ENCODE peak calls at places on chromosomes 2 and 18, in five cellular contexts. One of them, this sample, is unnamed.

GRCh38 chr18:47919916-47920315 is 10.5 kb downstream of the SMAD2 start:
- DNase-seq in hepatocyte: no peak
- DNase-seq in cardiac muscle cell: no peak
- DNase-seq in small intestine: no peak
- DNase-seq in aorta: no peak
- DNase-seq in this sample: no peak

GRCh38 chr2:98280376-98281102 is 65.7 kb upstream of the CNGA3 start:
- DNase-seq in hepatocyte: peak; percentile 71
- DNase-seq in cardiac muscle cell: no peak
- DNase-seq in small intestine: peak; percentile 90
- DNase-seq in aorta: no peak
- DNase-seq in this sample: no peak

GRCh38 chr2:209960676-209961630 is 41.5 kb upstream of the RPE start:
- DNase-seq in hepatocyte: peak; percentile 83
- DNase-seq in cardiac muscle cell: peak; percentile 79
- DNase-seq in small intestine: peak; percentile 50
- DNase-seq in aorta: no peak
- DNase-seq in this sample: no peak

GRCh38 chr2:61177727-61178549 is 15.9 kb downstream of the C2orf74 start:
- DNase-seq in hepatocyte: no peak
- DNase-seq in cardiac muscle cell: no peak
- DNase-seq in small intestine: peak; percentile 46
- DNase-seq in aorta: peak; percentile 62
- DNase-seq in this sample: peak; percentile 48

GRCh38 chr2:206850369-206850768 is 85.0 kb downstream of the FASTKD2 start:
- DNase-seq in hepatocyte: no peak
- DNase-seq in cardiac muscle cell: no peak
- DNase-seq in small intestine: no peak
- DNase-seq in aorta: no peak
- DNase-seq in this sample: no peak

GRCh38 chr18:58315739-58316215 is 271.8 kb downstream of the NEDD4L start:
- DNase-seq in hepatocyte: no peak
- DNase-seq in cardiac muscle cell: no peak
- DNase-seq in small intestine: peak; percentile 81
- DNase-seq in aorta: no peak
- DNase-seq in this sample: no peak

GRCh38 chr2:174259981-174260380 is 11.6 kb upstream of the OLA1 start:
- DNase-seq in hepatocyte: peak; percentile 27
- DNase-seq in cardiac muscle cell: no peak
- DNase-seq in small intestine: peak; percentile 36
- DNase-seq in aorta: no peak
- DNase-seq in this sample: no peak

GRCh38 chr2:114294814-114295213 is 147.6 kb upstream of the DPP10 start:
- DNase-seq in hepatocyte: no peak
- DNase-seq in cardiac muscle cell: peak; percentile 12
- DNase-seq in small intestine: no peak
- DNase-seq in aorta: no peak
- DNase-seq in this sample: no peak

GRCh38 chr2:236919209-236919608 is 166.5 kb upstream of the COPS8 start:
- DNase-seq in hepatocyte: no peak
- DNase-seq in cardiac muscle cell: no peak
- DNase-seq in small intestine: no peak
- DNase-seq in aorta: no peak
- DNase-seq in this sample: no peak

GRCh38 chr2:1830936-1831616 is 86.8 kb upstream of the PXDN start:
- DNase-seq in hepatocyte: peak; percentile 37
- DNase-seq in cardiac muscle cell: no peak
- DNase-seq in small intestine: no peak
- DNase-seq in aorta: no peak
- DNase-seq in this sample: no peak

GRCh38 chr2:197261808-197262226 is 48.8 kb downstream of the ANKRD44 start:
- DNase-seq in hepatocyte: no peak
- DNase-seq in cardiac muscle cell: no peak
- DNase-seq in small intestine: peak; percentile 11
- DNase-seq in aorta: no peak
- DNase-seq in this sample: no peak

GRCh38 chr2:119485336-119486110 is 38.8 kb downstream of the SCTR start:
- DNase-seq in hepatocyte: peak; percentile 6
- DNase-seq in cardiac muscle cell: no peak
- DNase-seq in small intestine: no peak
- DNase-seq in aorta: no peak
- DNase-seq in this sample: no peak

GRCh38 chr2:225041210-225041870 is 928 bp downstream of the DOCK10 start:
- DNase-seq in hepatocyte: no peak
- DNase-seq in cardiac muscle cell: no peak
- DNase-seq in small intestine: peak; percentile 30
- DNase-seq in aorta: peak; percentile 62
- DNase-seq in this sample: peak; percentile 77

GRCh38 chr2:17306706-17307105 is 211.5 kb downstream of the RAD51AP2 start:
- DNase-seq in hepatocyte: no peak
- DNase-seq in cardiac muscle cell: no peak
- DNase-seq in small intestine: no peak
- DNase-seq in aorta: no peak
- DNase-seq in this sample: no peak

GRCh38 chr2:110869472-110870446 is 137.4 kb downstream of the ACOXL start:
- DNase-seq in hepatocyte: no peak
- DNase-seq in cardiac muscle cell: peak; percentile 22
- DNase-seq in small intestine: no peak
- DNase-seq in aorta: no peak
- DNase-seq in this sample: no peak

GRCh38 chr2:160910681-160911080 is 249.5 kb upstream of the TANK start:
- DNase-seq in hepatocyte: peak; percentile 10
- DNase-seq in cardiac muscle cell: no peak
- DNase-seq in small intestine: no peak
- DNase-seq in aorta: no peak
- DNase-seq in this sample: no peak

GRCh38 chr2:39381653-39382052 is 55.4 kb downstream of the MAP4K3 start:
- DNase-seq in hepatocyte: no peak
- DNase-seq in cardiac muscle cell: no peak
- DNase-seq in small intestine: peak; percentile 57
- DNase-seq in aorta: no peak
- DNase-seq in this sample: no peak

GRCh38 chr2:164514491-164514890 is 106.8 kb downstream of the GRB14 start:
- DNase-seq in hepatocyte: peak; percentile 57
- DNase-seq in cardiac muscle cell: no peak
- DNase-seq in small intestine: no peak
- DNase-seq in aorta: no peak
- DNase-seq in this sample: no peak

GRCh38 chr2:231877533-231878456 is 48.4 kb downstream of the NPPC start:
- DNase-seq in hepatocyte: no peak
- DNase-seq in cardiac muscle cell: peak; percentile 6
- DNase-seq in small intestine: no peak
- DNase-seq in aorta: no peak
- DNase-seq in this sample: no peak

GRCh38 chr2:178777577-178777976 is 29.6 kb downstream of the TTN start:
- DNase-seq in hepatocyte: no peak
- DNase-seq in cardiac muscle cell: no peak
- DNase-seq in small intestine: no peak
- DNase-seq in aorta: no peak
- DNase-seq in this sample: no peak

GRCh38 chr18:42758851-42759250 is 356.6 kb downstream of the RIT2 start:
- DNase-seq in hepatocyte: no peak
- DNase-seq in cardiac muscle cell: no peak
- DNase-seq in small intestine: no peak
- DNase-seq in aorta: no peak
- DNase-seq in this sample: no peak

GRCh38 chr2:61784643-61785042 is 69.2 kb downstream of the FAM161A start:
- DNase-seq in hepatocyte: no peak
- DNase-seq in cardiac muscle cell: no peak
- DNase-seq in small intestine: no peak
- DNase-seq in aorta: no peak
- DNase-seq in this sample: no peak

GRCh38 chr2:96881349-96882195 is 11.7 kb upstream of the SEMA4C start:
- DNase-seq in hepatocyte: no peak
- DNase-seq in cardiac muscle cell: no peak
- DNase-seq in small intestine: no peak
- DNase-seq in aorta: no peak
- DNase-seq in this sample: no peak

GRCh38 chr2:132605236-132606180 is 64.5 kb downstream of the LYPD1 start:
- DNase-seq in hepatocyte: no peak
- DNase-seq in cardiac muscle cell: no peak
- DNase-seq in small intestine: no peak
- DNase-seq in aorta: no peak
- DNase-seq in this sample: no peak

GRCh38 chr2:42663828-42664227 is 95.4 kb downstream of the MTA3 start:
- DNase-seq in hepatocyte: no peak
- DNase-seq in cardiac muscle cell: no peak
- DNase-seq in small intestine: no peak
- DNase-seq in aorta: no peak
- DNase-seq in this sample: no peak

GRCh38 chr18:55502346-55502710 is 85.7 kb downstream of the TCF4 start:
- DNase-seq in hepatocyte: no peak
- DNase-seq in cardiac muscle cell: no peak
- DNase-seq in small intestine: no peak
- DNase-seq in aorta: no peak
- DNase-seq in this sample: no peak
- H3K27ac ChIP-seq in hepatocyte: no peak overlapping the region
- H3K27ac ChIP-seq in cardiac muscle cell: no peak overlapping the region
- H3K27ac ChIP-seq in small intestine: no peak overlapping the region
- H3K27ac ChIP-seq in aorta: no peak overlapping the region
- H3K27ac ChIP-seq in this sample: no peak overlapping the region

GRCh38 chr2:218394298-218395089 is 5.2 kb upstream of the CTDSP1 start:
- DNase-seq in hepatocyte: peak; percentile 22
- DNase-seq in cardiac muscle cell: no peak
- DNase-seq in small intestine: no peak
- DNase-seq in aorta: peak; percentile 61
- DNase-seq in this sample: no peak

GRCh38 chr2:218395456-218395825 is 4.2 kb upstream of the CTDSP1 start:
- DNase-seq in hepatocyte: no peak
- DNase-seq in cardiac muscle cell: no peak
- DNase-seq in small intestine: peak; percentile 25
- DNase-seq in aorta: peak; percentile 50
- DNase-seq in this sample: no peak

GRCh38 chr2:218395826-218396687 is 3.6 kb upstream of the CTDSP1 start:
- DNase-seq in hepatocyte: peak; percentile 98
- DNase-seq in cardiac muscle cell: peak; percentile 97
- DNase-seq in small intestine: peak; percentile 96
- DNase-seq in aorta: peak; percentile 97
- DNase-seq in this sample: peak; percentile 94

GRCh38 chr2:218393750-218394290 is 5.8 kb upstream of the CTDSP1 start:
- DNase-seq in hepatocyte: peak; percentile 2
- DNase-seq in cardiac muscle cell: no peak
- DNase-seq in small intestine: no peak
- DNase-seq in aorta: peak; percentile 63
- DNase-seq in this sample: no peak

DNA sequence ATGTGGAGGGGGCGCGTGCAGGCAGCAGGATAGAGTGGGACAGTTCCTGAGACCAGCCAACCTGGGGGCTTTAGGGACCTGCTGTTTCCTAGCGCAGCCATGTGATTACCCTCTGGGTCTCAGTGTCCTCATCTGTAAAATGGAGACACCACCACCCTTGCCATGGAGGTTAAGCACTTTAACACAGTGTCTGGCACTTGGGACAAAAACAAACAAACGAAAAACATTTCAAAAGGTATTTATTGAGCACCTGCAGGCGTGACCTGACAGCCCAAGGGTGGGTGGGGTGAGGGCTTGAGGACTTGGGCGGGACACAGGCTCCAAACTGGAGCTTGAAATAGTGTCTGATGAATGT is 4.6 kb upstream of the CTDSP1 start:
- DNase-seq in hepatocyte: no peak
- DNase-seq in cardiac muscle cell: no peak
- DNase-seq in small intestine: no peak
- DNase-seq in aorta: no peak
- DNase-seq in this sample: no peak
- H3K27ac ChIP-seq in hepatocyte: peak overlapping the region; percentile 100
- H3K27ac ChIP-seq in cardiac muscle cell: no peak overlapping the region
- H3K27ac ChIP-seq in small intestine: no peak overlapping the region
- H3K27ac ChIP-seq in aorta: no peak overlapping the region
- H3K27ac ChIP-seq in this sample: no peak overlapping the region

GRCh38 chr18:8627540-8627939 is 18.3 kb downstream of the RAB12 start:
- DNase-seq in hepatocyte: no peak
- DNase-seq in cardiac muscle cell: no peak
- DNase-seq in small intestine: no peak
- DNase-seq in aorta: no peak
- DNase-seq in this sample: no peak

GRCh38 chr18:8623549-8624106 is 14.4 kb downstream of the RAB12 start:
- DNase-seq in hepatocyte: no peak
- DNase-seq in cardiac muscle cell: no peak
- DNase-seq in small intestine: peak; percentile 59
- DNase-seq in aorta: peak; percentile 51
- DNase-seq in this sample: no peak

GRCh38 chr18:8627107-8627472 is 17.9 kb downstream of the RAB12 start:
- DNase-seq in hepatocyte: no peak
- DNase-seq in cardiac muscle cell: no peak
- DNase-seq in small intestine: no peak
- DNase-seq in aorta: no peak
- DNase-seq in this sample: no peak

GRCh38 chr18:8625693-8626092 is 16.5 kb downstream of the RAB12 start:
- DNase-seq in hepatocyte: no peak
- DNase-seq in cardiac muscle cell: no peak
- DNase-seq in small intestine: no peak
- DNase-seq in aorta: no peak
- DNase-seq in this sample: no peak

GRCh38 chr18:8626414-8627106 is 17.3 kb downstream of the RAB12 start:
- DNase-seq in hepatocyte: no peak
- DNase-seq in cardiac muscle cell: peak; percentile 12
- DNase-seq in small intestine: no peak
- DNase-seq in aorta: no peak
- DNase-seq in this sample: no peak
- H3K27ac ChIP-seq in hepatocyte: no peak overlapping the region
- H3K27ac ChIP-seq in cardiac muscle cell: no peak overlapping the region
- H3K27ac ChIP-seq in small intestine: no peak overlapping the region
- H3K27ac ChIP-seq in aorta: no peak overlapping the region
- H3K27ac ChIP-seq in this sample: no peak overlapping the region

GRCh38 chr2:46309052-46309953 is 12.1 kb downstream of the EPAS1 start:
- DNase-seq in hepatocyte: peak; percentile 53
- DNase-seq in cardiac muscle cell: no peak
- DNase-seq in small intestine: no peak
- DNase-seq in aorta: no peak
- DNase-seq in this sample: no peak

GRCh38 chr2:46306988-46307655 is 9.9 kb downstream of the EPAS1 start:
- DNase-seq in hepatocyte: no peak
- DNase-seq in cardiac muscle cell: peak; percentile 25
- DNase-seq in small intestine: peak; percentile 86
- DNase-seq in aorta: no peak
- DNase-seq in this sample: no peak

GRCh38 chr2:46306320-46306719 is 9.1 kb downstream of the EPAS1 start:
- DNase-seq in hepatocyte: peak; percentile 63
- DNase-seq in cardiac muscle cell: no peak
- DNase-seq in small intestine: peak; percentile 96
- DNase-seq in aorta: no peak
- DNase-seq in this sample: no peak

GRCh38 chr2:46308629-46309028 is 11.4 kb downstream of the EPAS1 start:
- DNase-seq in hepatocyte: no peak
- DNase-seq in cardiac muscle cell: no peak
- DNase-seq in small intestine: peak; percentile 49
- DNase-seq in aorta: no peak
- DNase-seq in this sample: no peak

GRCh38 chr2:46308081-46308480 is 10.9 kb downstream of the EPAS1 start:
- DNase-seq in hepatocyte: no peak
- DNase-seq in cardiac muscle cell: no peak
- DNase-seq in small intestine: peak; percentile 59
- DNase-seq in aorta: no peak
- DNase-seq in this sample: no peak
- H3K27ac ChIP-seq in hepatocyte: peak overlapping the region; percentile 84
- H3K27ac ChIP-seq in cardiac muscle cell: no peak overlapping the region
- H3K27ac ChIP-seq in small intestine: peak overlapping the region; percentile 91
- H3K27ac ChIP-seq in aorta: peak overlapping the region; percentile 7
- H3K27ac ChIP-seq in this sample: no peak overlapping the region

This sample was measured in naive thymus-derived CD4-positive, alpha-beta T cell.